ENCODE peak calls at places on chromosomes 1 and 21, in nine cellular contexts. X is GM12878, Q is sigmoid colon, N is A549, U is body of pancreas, S is right lobe of liver, Z is IMR-90, L is tibial nerve, J is testis. E is an unnamed sample.

GRCh38 chr1:966603-967295 is 467 bp downstream of the PLEKHN1 start:
- DNase-seq in X (no peak), Q (peak; percentile 83), N (peak; percentile 65), U (peak; percentile 63), S (peak; percentile 76), Z (peak; percentile 50), L (peak; percentile 41), J (peak; percentile 70), E (peak; percentile 94)

GRCh38 chr1:93437976-93438605 is 9.8 kb upstream of the FNBP1L start:
- DNase-seq in X (no peak), Q (no peak), N (peak; percentile 47), U (no peak), S (no peak), Z (peak; percentile 65), L (no peak), J (no peak), E (no peak)

GRCh38 chr1:187891993-187892392 is 1063.2 kb downstream of the PLA2G4A start:
- DNase-seq in X (no peak), Q (no peak), N (no peak), U (no peak), S (no peak), Z (no peak), L (no peak), J (no peak), E (no peak)

GRCh38 chr1:19643602-19644419 is at the start of gene NBL1:
- DNase-seq in X (no peak), Q (peak; percentile 90), N (peak; percentile 41), U (peak; percentile 42), S (no peak), Z (peak; percentile 54), L (peak; percentile 55), J (peak; percentile 75), E (no peak)

GRCh38 chr1:156926175-156926574 is 5.7 kb downstream of the LRRC71 start:
- DNase-seq in X (no peak), Q (no peak), N (no peak), U (peak; percentile 43), S (peak; percentile 56), Z (peak; percentile 56), L (peak; percentile 31), J (peak; percentile 79), E (no peak)

GRCh38 chr1:247430430-247430829 is 14.5 kb downstream of the NLRP3 start:
- DNase-seq in X (no peak), Q (no peak), N (no peak), U (no peak), S (no peak), Z (no peak), L (no peak), J (no peak), E (no peak)

GRCh38 chr1:33527934-33528333 is 55.5 kb downstream of the ZSCAN20 start:
- DNase-seq in X (no peak), Q (no peak), N (no peak), U (peak; percentile 8), S (no peak), Z (no peak), L (no peak), J (no peak), E (no peak)

GRCh38 chr1:225735252-225736149 is 42.1 kb upstream of the SRP9 start:
- DNase-seq in X (no peak), Q (peak; percentile 84), N (peak; percentile 82), U (peak; percentile 74), S (peak; percentile 62), Z (peak; percentile 98), L (peak; percentile 62), J (peak; percentile 88), E (no peak)

GRCh38 chr1:184597652-184598357 is 156.9 kb downstream of the EDEM3 start:
- DNase-seq in X (no peak), Q (no peak), N (no peak), U (no peak), S (no peak), Z (peak; percentile 73), L (no peak), J (no peak), E (no peak)

GRCh38 chr1:53639251-53639721 is 99.7 kb downstream of the GLIS1 start:
- DNase-seq in X (no peak), Q (peak; percentile 61), N (no peak), U (no peak), S (peak; percentile 35), Z (peak; percentile 68), L (no peak), J (no peak), E (peak; percentile 58)

GRCh38 chr1:150053911-150054310 is 13.7 kb upstream of the VPS45 start:
- DNase-seq in X (no peak), Q (no peak), N (no peak), U (no peak), S (no peak), Z (no peak), L (no peak), J (no peak), E (no peak)

GRCh38 chr1:198577444-198577843 is 37.0 kb upstream of the ATP6V1G3 start:
- DNase-seq in X (no peak), Q (no peak), N (no peak), U (no peak), S (no peak), Z (peak; percentile 87), L (no peak), J (no peak), E (no peak)

GRCh38 chr1:192576190-192577144 is 894 bp downstream of the RGS1 start:
- DNase-seq in X (no peak), Q (no peak), N (no peak), U (no peak), S (no peak), Z (no peak), L (no peak), J (no peak), E (no peak)
- TF ChIP-seq POLR2A in X (no peak), Q (no peak), N (no peak), U (no peak), S (no peak), Z (no peak), L (no peak), J (no peak), E (no peak)

DNA sequence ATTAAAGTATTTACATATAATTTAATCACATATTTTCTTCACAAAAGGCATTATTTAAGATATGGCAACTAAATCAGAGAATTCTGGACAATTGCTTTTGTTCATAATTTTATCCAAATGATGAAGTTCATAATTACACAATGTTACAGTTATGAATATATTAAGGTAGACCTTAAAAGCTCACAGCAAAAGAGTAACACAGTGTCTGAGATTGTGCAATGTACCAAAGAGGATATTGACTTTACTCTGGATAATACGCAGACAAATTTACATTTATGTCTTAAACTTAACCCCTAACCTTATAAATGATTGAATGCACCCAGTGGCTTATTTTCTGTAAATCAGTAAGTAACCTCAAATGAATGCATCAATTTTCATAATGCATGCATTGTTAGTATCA is 216.2 kb upstream of the SAMSN1 start:
- DNase-seq in X (no peak), Q (no peak), N (no peak), U (no peak), S (no peak), Z (no peak), L (no peak), J (no peak), E (no peak)
- H3K4me3 ChIP-seq in X (peak overlapping the region; percentile 59), Q (no peak overlapping the region), N (no peak overlapping the region), U (no peak overlapping the region), S (no peak overlapping the region), Z (no peak overlapping the region), L (peak overlapping the region; percentile 27), J (no peak overlapping the region), E (peak overlapping the region; percentile 59)

GRCh38 chr1:219927298-219927955 is 930 bp downstream of the SLC30A10 start:
- DNase-seq in X (no peak), Q (no peak), N (no peak), U (no peak), S (no peak), Z (no peak), L (no peak), J (no peak), E (no peak)

GRCh38 chr1:219931033-219931432 is 2.7 kb upstream of the SLC30A10 start:
- DNase-seq in X (no peak), Q (no peak), N (no peak), U (no peak), S (no peak), Z (no peak), L (no peak), J (no peak), E (no peak)

GRCh38 chr1:219928791-219929118 is 398 bp upstream of the SLC30A10 start:
- DNase-seq in X (no peak), Q (no peak), N (no peak), U (no peak), S (no peak), Z (no peak), L (no peak), J (no peak), E (no peak)

GRCh38 chr1:219926363-219926998 is 1.9 kb downstream of the SLC30A10 start:
- DNase-seq in X (no peak), Q (no peak), N (no peak), U (no peak), S (peak; percentile 62), Z (no peak), L (no peak), J (no peak), E (no peak)

DNA sequence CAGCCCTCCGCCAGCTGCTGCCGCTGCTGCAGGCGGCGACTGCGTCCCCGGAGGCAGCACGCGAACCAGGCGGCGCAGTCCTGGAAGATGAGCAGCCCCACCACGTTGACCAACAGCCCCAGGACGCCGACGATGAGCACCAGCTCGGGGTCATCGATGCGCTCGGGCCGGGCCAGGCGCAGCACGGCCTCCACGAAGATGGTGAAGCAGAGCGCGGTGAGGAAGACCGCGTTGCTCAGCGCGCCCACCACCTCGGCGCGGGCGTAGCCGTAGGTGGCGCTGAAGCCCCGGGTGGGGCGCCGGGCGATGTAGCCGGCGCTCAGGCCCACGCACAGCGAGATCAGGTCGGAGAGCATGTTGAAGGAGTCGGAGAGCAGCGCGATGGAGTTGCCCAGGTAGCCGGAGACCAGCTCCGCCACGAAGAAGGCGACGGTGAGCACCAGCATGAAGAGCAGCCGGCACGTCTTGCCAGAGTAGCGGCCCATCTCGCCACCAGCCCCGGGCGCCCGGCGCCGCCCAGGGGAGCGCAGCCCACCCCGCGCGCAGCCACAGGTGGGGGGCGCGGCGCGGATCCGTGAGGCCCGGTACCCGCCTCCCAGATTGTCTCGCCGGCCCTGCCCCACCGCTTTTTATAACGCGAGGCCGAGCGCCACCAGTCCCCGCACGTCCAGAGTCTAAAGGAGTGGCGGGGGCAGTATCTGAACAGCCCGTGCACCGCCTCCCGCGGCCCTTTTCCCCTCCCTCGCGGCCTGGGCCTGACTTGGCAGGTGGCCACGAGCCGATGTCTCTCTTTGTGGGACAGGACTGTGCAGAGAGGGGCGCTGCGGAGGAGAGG is at the start of gene SLC30A10:
- DNase-seq in X (no peak), Q (no peak), N (peak; percentile 41), U (peak; percentile 10), S (peak; percentile 94), Z (no peak), L (no peak), J (peak; percentile 17), E (no peak)
- TF ChIP-seq POLR2A in X (no peak), Q (no peak), N (no peak), U (no peak), S (peak; percentile 85), Z (no peak), L (no peak), J (no peak), E (no peak)

DNA sequence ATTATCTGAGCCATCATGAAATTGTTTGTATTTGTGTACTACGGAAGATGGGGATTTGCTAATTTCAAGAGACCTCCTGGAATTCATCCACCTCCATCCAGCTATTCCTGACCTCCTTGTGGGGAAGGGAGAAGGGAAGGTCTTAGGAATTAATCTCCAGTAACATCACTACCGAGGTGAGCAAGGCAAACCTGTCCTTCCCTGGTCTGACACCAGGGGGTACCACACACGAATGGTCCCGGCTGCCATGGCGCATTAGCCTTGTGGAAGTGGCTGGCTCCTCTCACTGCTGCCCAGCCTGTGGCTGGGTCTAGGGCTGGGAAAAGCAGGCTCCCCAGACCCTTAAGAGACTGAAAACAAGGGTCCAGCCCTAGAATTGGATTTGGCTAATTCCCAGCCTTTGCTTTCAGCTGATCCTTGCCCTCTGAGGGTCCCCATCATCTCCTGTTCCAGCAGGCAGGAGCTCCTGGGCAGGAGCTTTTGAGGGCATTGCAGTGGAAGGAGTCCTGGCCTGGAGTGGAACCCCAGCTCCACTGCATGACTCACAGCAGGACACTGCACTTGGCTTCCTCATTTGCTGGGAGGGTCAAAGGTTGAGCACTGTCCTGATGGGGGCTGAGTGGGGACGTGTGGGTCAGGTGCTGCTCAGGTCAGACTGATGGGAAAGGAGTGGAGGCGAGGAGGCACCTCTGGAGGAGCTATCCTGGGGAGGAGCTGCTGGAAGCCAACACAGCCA is 34.8 kb downstream of the RIMS3 start:
- DNase-seq in X (no peak), Q (no peak), N (peak; percentile 10), U (peak; percentile 58), S (no peak), Z (peak; percentile 19), L (no peak), J (peak; percentile 54), E (no peak)
- H3K4me3 ChIP-seq in X (no peak overlapping the region), Q (no peak overlapping the region), N (no peak overlapping the region), U (no peak overlapping the region), S (no peak overlapping the region), Z (no peak overlapping the region), L (no peak overlapping the region), J (no peak overlapping the region), E (no peak overlapping the region)

E was measured in spleen.